ENCODE peak calls at places on chromosomes 11 and 22, in seven cellular contexts. E is H1, G is neuronal stem cell, R is IMR-90, C is mesendoderm, K is H9, X is trophoblast cell. T is an unnamed sample.

GRCh38 chr11:46633291-46634217 is 16.2 kb downstream of the ATG13 start:
- DNase-seq in K (no peak), E (no peak), R (no peak), X (no peak), C (no peak), G (no peak), T (no peak)

GRCh38 chr11:62786318-62787004 is 741 bp upstream of the TMEM179B start:
- DNase-seq in C (peak; percentile 95), X (peak; percentile 86), K (peak; percentile 95), E (peak; percentile 64), G (peak; percentile 88), R (peak; percentile 68), T (peak; percentile 88)

GRCh38 chr11:44564198-44564597 is 1.3 kb upstream of the CD82 start:
- DNase-seq in E (no peak), K (no peak), X (no peak), G (no peak), R (peak; percentile 28), C (no peak), T (no peak)

GRCh38 chr22:50114221-50114981 is 24.6 kb downstream of the MOV10L1 start:
- DNase-seq in K (no peak), X (no peak), E (no peak), R (peak; percentile 83), G (no peak), C (no peak), T (peak; percentile 87)

GRCh38 chr22:45804986-45805325 is 133.3 kb downstream of the ATXN10 start:
- DNase-seq in G (no peak), K (no peak), X (peak; percentile 69), E (no peak), C (no peak), R (peak; percentile 98), T (peak; percentile 98)

GRCh38 chr11:130760515-130761125 is 155.7 kb downstream of the SNX19 start:
- DNase-seq in G (no peak), X (no peak), C (peak; percentile 39), E (no peak), R (no peak), K (peak; percentile 75), T (no peak)

GRCh38 chr11:27861706-27862430 is 161.6 kb upstream of the BDNF start:
- DNase-seq in X (no peak), C (no peak), G (no peak), R (peak; percentile 95), K (no peak), E (no peak), T (peak; percentile 91)

GRCh38 chr11:20672575-20672974 is 3.2 kb downstream of the NELL1 start:
- DNase-seq in C (peak; percentile 63), G (no peak), K (no peak), E (no peak), X (no peak), R (no peak), T (no peak)

GRCh38 chr11:111331711-111332479 is 33.5 kb downstream of the POU2AF3 start:
- DNase-seq in X (no peak), C (no peak), G (no peak), E (no peak), K (no peak), R (peak; percentile 45), T (no peak)

GRCh38 chr11:2217211-2218081 is 45.8 kb upstream of the TH start:
- DNase-seq in C (no peak), X (no peak), K (peak; percentile 23), R (no peak), E (no peak), G (no peak), T (no peak)

GRCh38 chr11:133833899-133834296 is 11.4 kb downstream of the SPATA19 start:
- DNase-seq in R (no peak), E (no peak), C (no peak), X (no peak), K (no peak), G (no peak), T (no peak)

DNA sequence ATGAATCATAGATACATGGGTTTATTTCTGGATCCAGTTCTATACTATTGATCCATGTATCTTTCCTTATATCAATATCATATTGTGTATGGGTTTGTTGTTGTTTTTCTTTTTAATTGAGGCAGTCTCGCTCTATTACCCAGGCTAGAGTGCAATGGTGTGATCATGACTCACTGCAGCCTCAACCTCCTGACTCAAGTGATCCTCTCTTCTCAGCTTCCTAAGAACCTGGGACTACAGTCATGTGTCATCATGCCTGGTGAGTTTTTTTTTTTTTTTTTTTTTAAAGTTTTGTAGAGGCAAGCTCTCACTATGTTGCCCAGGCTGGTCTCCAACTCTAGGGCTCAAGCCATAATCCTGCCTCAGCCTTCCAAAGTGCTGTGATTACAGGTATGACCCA is 1589.4 kb upstream of the TENM4 start:
- DNase-seq in E (no peak), X (no peak), R (no peak), C (peak; percentile 7), K (no peak), G (no peak), T (peak; percentile 17)
- H3K4ac ChIP-seq in E (no peak overlapping the region), X (no peak overlapping the region), R (no peak overlapping the region), C (no peak overlapping the region), K (no peak overlapping the region), G (no peak overlapping the region), T (no peak overlapping the region)

GRCh38 chr11:95780544-95780943 is 9.0 kb downstream of the FAM76B start:
- DNase-seq in R (no peak), E (no peak), C (no peak), K (no peak), G (no peak), X (no peak), T (no peak)
- H2BK5ac ChIP-seq in R (no peak overlapping the region), E (no peak overlapping the region), C (no peak overlapping the region), K (no peak overlapping the region), G (no peak overlapping the region), X (no peak overlapping the region), T (no peak overlapping the region)

DNA sequence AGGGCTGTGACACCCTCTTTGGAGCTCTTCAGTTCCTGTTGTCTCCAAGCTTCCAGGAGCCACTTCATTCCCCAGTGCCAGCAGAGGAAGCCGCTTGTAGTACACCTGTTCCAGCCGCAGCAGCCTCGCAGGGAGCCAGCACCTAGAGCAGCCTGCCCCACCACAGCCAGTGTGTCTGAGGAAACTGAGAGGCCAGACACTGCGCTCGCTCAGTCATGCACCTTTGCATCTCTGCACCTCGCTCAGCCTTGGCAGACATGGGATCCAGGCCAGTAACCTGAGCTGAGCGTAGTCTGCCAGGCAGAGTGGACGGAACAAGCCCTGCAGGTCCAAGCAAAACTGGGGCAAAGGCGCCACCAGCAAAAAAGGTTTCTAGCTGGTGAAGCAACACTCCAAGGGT is 1072.1 kb downstream of the JRKL start:
- DNase-seq in K (no peak), G (no peak), R (no peak), E (no peak), C (no peak), X (no peak), T (no peak)
- H3K18ac ChIP-seq in K (no peak overlapping the region), G (peak overlapping the region; percentile 23), R (no peak overlapping the region), E (no peak overlapping the region), C (no peak overlapping the region), X (no peak overlapping the region), T (no peak overlapping the region)

GRCh38 chr11:8296203-8296602 is 32.5 kb upstream of the LMO1 start:
- DNase-seq in K (no peak), G (no peak), C (no peak), X (no peak), E (no peak), R (no peak), T (no peak)
- H3K4ac ChIP-seq in K (no peak overlapping the region), G (no peak overlapping the region), C (no peak overlapping the region), X (no peak overlapping the region), E (no peak overlapping the region), R (no peak overlapping the region), T (no peak overlapping the region)

DNA sequence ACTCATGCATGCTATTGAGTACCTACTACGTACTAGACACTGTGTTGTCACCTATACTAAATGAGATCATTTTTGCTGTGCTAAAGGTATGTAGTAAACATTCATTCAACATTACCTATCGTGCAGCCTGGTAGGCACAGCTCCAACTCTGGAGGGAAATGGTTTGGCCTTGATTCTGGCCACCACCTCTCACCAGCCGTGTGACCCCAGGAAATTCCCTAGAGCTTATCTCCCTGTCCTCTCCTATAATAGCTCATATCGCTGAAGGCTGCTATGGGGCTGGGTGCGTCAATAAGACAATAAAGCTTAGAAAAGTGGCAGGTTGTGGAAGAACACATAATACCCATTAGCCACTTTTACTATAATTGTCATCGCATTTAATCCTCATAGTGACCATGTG is 107.5 kb downstream of the MYO18B start:
- DNase-seq in K (no peak), E (no peak), X (no peak), R (no peak), C (no peak), G (no peak), T (no peak)
- H2BK5ac ChIP-seq in K (no peak overlapping the region), E (no peak overlapping the region), X (no peak overlapping the region), R (no peak overlapping the region), C (no peak overlapping the region), G (no peak overlapping the region), T (no peak overlapping the region)

GRCh38 chr11:58578635-58579191 is at the start of gene ZFP91:
- DNase-seq in K (peak; percentile 96), E (peak; percentile 89), C (peak; percentile 99), G (peak; percentile 97), R (peak; percentile 98), X (peak; percentile 97), T (peak; percentile 99)

GRCh38 chr11:58578136-58578634 is 678 bp upstream of the ZFP91 start:
- DNase-seq in K (peak; percentile 94), E (peak; percentile 91), G (peak; percentile 98), X (peak; percentile 95), R (peak; percentile 99), C (peak; percentile 99), T (peak; percentile 99)

GRCh38 chr11:58582437-58582836 is 3.6 kb downstream of the ZFP91 start:
- DNase-seq in G (no peak), E (no peak), X (no peak), R (no peak), C (no peak), K (no peak), T (no peak)

GRCh38 chr11:58579192-58580129 is 598 bp downstream of the ZFP91 start:
- DNase-seq in R (peak; percentile 91), X (peak; percentile 88), E (peak; percentile 61), C (peak; percentile 93), G (peak; percentile 78), K (peak; percentile 87), T (peak; percentile 95)

GRCh38 chr11:58580311-58580710 is 1.4 kb downstream of the ZFP91 start:
- DNase-seq in K (no peak), E (no peak), X (no peak), R (no peak), G (no peak), C (no peak), T (no peak)
- H3K18ac ChIP-seq in K (no peak overlapping the region), E (no peak overlapping the region), X (no peak overlapping the region), R (no peak overlapping the region), G (no peak overlapping the region), C (no peak overlapping the region), T (no peak overlapping the region)

GRCh38 chr22:35721954-35722353 is 4.3 kb downstream of the APOL5 start:
- DNase-seq in C (no peak), X (no peak), G (no peak), K (no peak), R (no peak), E (no peak), T (no peak)
- H3K4ac ChIP-seq in C (no peak overlapping the region), X (no peak overlapping the region), G (no peak overlapping the region), K (no peak overlapping the region), R (no peak overlapping the region), E (no peak overlapping the region), T (no peak overlapping the region)